ENCODE peak calls at places on chromosomes 1 and 21, in four cellular contexts. G is coronary artery, E is AG04450, N is glutamatergic neuron. R is an unnamed sample.

GRCh38 chr1:113981962-113982931 is 3.0 kb downstream of the OLFML3 start:
- DNase-seq in E (peak), N (no peak), G (peak), R (peak)

GRCh38 chr1:246582301-246583055 is 16.2 kb downstream of the CNST start:
- DNase-seq in G (no peak), E (no peak), N (no peak), R (no peak)

GRCh38 chr1:38152351-38153082 is 105.9 kb upstream of the POU3F1 start:
- DNase-seq in E (no peak), G (no peak), N (no peak), R (no peak)

GRCh38 chr1:172220376-172220775 is 200.1 kb upstream of the C1orf105 start:
- DNase-seq in G (no peak), N (no peak), E (no peak), R (no peak)

GRCh38 chr21:26739189-26739588 is 106.0 kb downstream of the ADAMTS1 start:
- DNase-seq in G (no peak), N (no peak), E (no peak), R (no peak)

GRCh38 chr1:162676767-162677166 is 44.5 kb downstream of the DDR2 start:
- DNase-seq in E (no peak), G (no peak), N (no peak), R (no peak)

GRCh38 chr1:94908190-94908589 is 18.7 kb downstream of the CNN3 start:
- DNase-seq in G (no peak), N (no peak), E (no peak), R (no peak)

GRCh38 chr21:45381865-45382697 is 22.9 kb upstream of the COL18A1 start:
- DNase-seq in G (no peak), E (no peak), N (peak), R (no peak)

GRCh38 chr21:34074283-34075098 is 1.1 kb downstream of the MRPS6 start:
- DNase-seq in G (no peak), E (no peak), N (no peak), R (no peak)
- TF ChIP-seq CTCF in G (no peak), E (no peak), N (peak), R (peak)

GRCh38 chr21:31514598-31514997 is 144.9 kb upstream of the SOD1 start:
- DNase-seq in N (peak), G (no peak), E (no peak), R (no peak)
- TF ChIP-seq CTCF in N (no peak), G (no peak), E (no peak), R (no peak)

GRCh38 chr1:176073524-176074157 is 133.4 kb downstream of the COP1 start:
- DNase-seq in N (no peak), E (peak), G (no peak), R (peak)
- TF ChIP-seq CTCF in N (peak), E (peak), G (peak), R (peak)

GRCh38 chr1:40344597-40344996 is 27.5 kb upstream of the COL9A2 start:
- DNase-seq in G (no peak), N (no peak), E (peak), R (peak)
- TF ChIP-seq CTCF in G (no peak), N (no peak), E (no peak), R (no peak)